ENCODE peak calls at places on chromosome 22, in ten cellular contexts. One of them, this sample, is unnamed.

GRCh38 chr22:24894220-24894975 is 52.1 kb downstream of the LHFPL7 start:
- DNase-seq in sigmoid colon: peak; percentile 93
- DNase-seq in testis: peak; percentile 63
- DNase-seq in Peyer's patch: no peak
- DNase-seq in neuronal stem cell: no peak
- DNase-seq in MM.1S: peak; percentile 83
- DNase-seq in fibroblast of lung: peak; percentile 97
- DNase-seq in tibial nerve: peak; percentile 75
- DNase-seq in astrocyte: peak; percentile 96
- DNase-seq in CD4-positive, CD25-positive, alpha-beta regulatory T cell: no peak
- DNase-seq in this sample: no peak

GRCh38 chr22:39434721-39435120 is 22.1 kb upstream of the MGAT3 start:
- DNase-seq in sigmoid colon: no peak
- DNase-seq in testis: no peak
- DNase-seq in Peyer's patch: no peak
- DNase-seq in neuronal stem cell: no peak
- DNase-seq in MM.1S: no peak
- DNase-seq in fibroblast of lung: no peak
- DNase-seq in tibial nerve: no peak
- DNase-seq in astrocyte: no peak
- DNase-seq in CD4-positive, CD25-positive, alpha-beta regulatory T cell: no peak
- DNase-seq in this sample: no peak

GRCh38 chr22:23183107-23183698 is 2.9 kb downstream of the BCR start:
- DNase-seq in sigmoid colon: no peak
- DNase-seq in testis: peak; percentile 81
- DNase-seq in Peyer's patch: no peak
- DNase-seq in neuronal stem cell: peak; percentile 74
- DNase-seq in MM.1S: peak; percentile 43
- DNase-seq in fibroblast of lung: peak; percentile 59
- DNase-seq in tibial nerve: peak; percentile 63
- DNase-seq in astrocyte: peak; percentile 63
- DNase-seq in CD4-positive, CD25-positive, alpha-beta regulatory T cell: no peak
- DNase-seq in this sample: no peak

GRCh38 chr22:43004362-43005035 is 10.4 kb downstream of the PACSIN2 start:
- DNase-seq in sigmoid colon: no peak
- DNase-seq in testis: no peak
- DNase-seq in Peyer's patch: no peak
- DNase-seq in neuronal stem cell: no peak
- DNase-seq in MM.1S: no peak
- DNase-seq in fibroblast of lung: peak; percentile 68
- DNase-seq in tibial nerve: no peak
- DNase-seq in astrocyte: peak; percentile 77
- DNase-seq in CD4-positive, CD25-positive, alpha-beta regulatory T cell: no peak
- DNase-seq in this sample: no peak

GRCh38 chr22:17772963-17773605 is 1.2 kb downstream of the BID start:
- DNase-seq in sigmoid colon: peak; percentile 67
- DNase-seq in testis: no peak
- DNase-seq in Peyer's patch: no peak
- DNase-seq in neuronal stem cell: no peak
- DNase-seq in MM.1S: no peak
- DNase-seq in fibroblast of lung: no peak
- DNase-seq in tibial nerve: no peak
- DNase-seq in astrocyte: peak; percentile 51
- DNase-seq in CD4-positive, CD25-positive, alpha-beta regulatory T cell: no peak
- DNase-seq in this sample: no peak

GRCh38 chr22:49253656-49254055 is 574.0 kb downstream of the BRD1 start:
- DNase-seq in sigmoid colon: no peak
- DNase-seq in testis: no peak
- DNase-seq in Peyer's patch: no peak
- DNase-seq in neuronal stem cell: no peak
- DNase-seq in MM.1S: no peak
- DNase-seq in fibroblast of lung: no peak
- DNase-seq in tibial nerve: no peak
- DNase-seq in astrocyte: no peak
- DNase-seq in CD4-positive, CD25-positive, alpha-beta regulatory T cell: no peak
- DNase-seq in this sample: no peak

GRCh38 chr22:35065796-35066218 is at the start of gene ISX:
- DNase-seq in sigmoid colon: no peak
- DNase-seq in testis: no peak
- DNase-seq in Peyer's patch: no peak
- DNase-seq in neuronal stem cell: no peak
- DNase-seq in MM.1S: no peak
- DNase-seq in fibroblast of lung: no peak
- DNase-seq in tibial nerve: no peak
- DNase-seq in astrocyte: no peak
- DNase-seq in CD4-positive, CD25-positive, alpha-beta regulatory T cell: no peak
- DNase-seq in this sample: no peak

GRCh38 chr22:43186272-43187170 is at the start of gene TTLL12:
- DNase-seq in sigmoid colon: peak; percentile 75
- DNase-seq in testis: peak; percentile 54
- DNase-seq in Peyer's patch: peak; percentile 48
- DNase-seq in neuronal stem cell: peak; percentile 70
- DNase-seq in MM.1S: peak; percentile 59
- DNase-seq in fibroblast of lung: peak; percentile 36
- DNase-seq in tibial nerve: no peak
- DNase-seq in astrocyte: no peak
- DNase-seq in CD4-positive, CD25-positive, alpha-beta regulatory T cell: peak; percentile 61
- DNase-seq in this sample: peak; percentile 57

GRCh38 chr22:21652010-21652546 is 10.0 kb downstream of the SDF2L1 start:
- DNase-seq in sigmoid colon: peak; percentile 94
- DNase-seq in testis: peak; percentile 95
- DNase-seq in Peyer's patch: peak; percentile 88
- DNase-seq in neuronal stem cell: peak; percentile 91
- DNase-seq in MM.1S: peak; percentile 90
- DNase-seq in fibroblast of lung: peak; percentile 83
- DNase-seq in tibial nerve: peak; percentile 87
- DNase-seq in astrocyte: peak; percentile 71
- DNase-seq in CD4-positive, CD25-positive, alpha-beta regulatory T cell: peak; percentile 79
- DNase-seq in this sample: peak; percentile 79

GRCh38 chr22:49345896-49346295 is 481.8 kb downstream of the BRD1 start:
- DNase-seq in sigmoid colon: no peak
- DNase-seq in testis: no peak
- DNase-seq in Peyer's patch: no peak
- DNase-seq in neuronal stem cell: no peak
- DNase-seq in MM.1S: no peak
- DNase-seq in fibroblast of lung: no peak
- DNase-seq in tibial nerve: no peak
- DNase-seq in astrocyte: no peak
- DNase-seq in CD4-positive, CD25-positive, alpha-beta regulatory T cell: no peak
- DNase-seq in this sample: no peak

GRCh38 chr22:17536269-17536668 is 27.0 kb upstream of the SLC25A18 start:
- DNase-seq in sigmoid colon: no peak
- DNase-seq in testis: no peak
- DNase-seq in Peyer's patch: no peak
- DNase-seq in neuronal stem cell: no peak
- DNase-seq in MM.1S: no peak
- DNase-seq in fibroblast of lung: no peak
- DNase-seq in tibial nerve: no peak
- DNase-seq in astrocyte: peak; percentile 17
- DNase-seq in CD4-positive, CD25-positive, alpha-beta regulatory T cell: no peak
- DNase-seq in this sample: no peak

GRCh38 chr22:49673048-49673447 is 154.6 kb downstream of the BRD1 start:
- DNase-seq in sigmoid colon: no peak
- DNase-seq in testis: no peak
- DNase-seq in Peyer's patch: no peak
- DNase-seq in neuronal stem cell: no peak
- DNase-seq in MM.1S: no peak
- DNase-seq in fibroblast of lung: no peak
- DNase-seq in tibial nerve: no peak
- DNase-seq in astrocyte: no peak
- DNase-seq in CD4-positive, CD25-positive, alpha-beta regulatory T cell: no peak
- DNase-seq in this sample: no peak

GRCh38 chr22:31952094-31952401 is 7.7 kb downstream of the YWHAH start:
- DNase-seq in sigmoid colon: no peak
- DNase-seq in testis: no peak
- DNase-seq in Peyer's patch: no peak
- DNase-seq in neuronal stem cell: no peak
- DNase-seq in MM.1S: no peak
- DNase-seq in fibroblast of lung: no peak
- DNase-seq in tibial nerve: no peak
- DNase-seq in astrocyte: no peak
- DNase-seq in CD4-positive, CD25-positive, alpha-beta regulatory T cell: no peak
- DNase-seq in this sample: no peak

GRCh38 chr22:19139001-19139356 is 5.5 kb downstream of the ESS2 start:
- DNase-seq in sigmoid colon: no peak
- DNase-seq in testis: no peak
- DNase-seq in Peyer's patch: no peak
- DNase-seq in neuronal stem cell: no peak
- DNase-seq in MM.1S: no peak
- DNase-seq in fibroblast of lung: no peak
- DNase-seq in tibial nerve: no peak
- DNase-seq in astrocyte: no peak
- DNase-seq in CD4-positive, CD25-positive, alpha-beta regulatory T cell: no peak
- DNase-seq in this sample: no peak

GRCh38 chr22:42856179-42856864 is 751 bp downstream of the ARFGAP3 start:
- DNase-seq in sigmoid colon: peak; percentile 82
- DNase-seq in testis: peak; percentile 69
- DNase-seq in Peyer's patch: peak; percentile 37
- DNase-seq in neuronal stem cell: peak; percentile 15
- DNase-seq in MM.1S: peak; percentile 31
- DNase-seq in fibroblast of lung: peak; percentile 36
- DNase-seq in tibial nerve: peak; percentile 33
- DNase-seq in astrocyte: no peak
- DNase-seq in CD4-positive, CD25-positive, alpha-beta regulatory T cell: peak; percentile 64
- DNase-seq in this sample: no peak

GRCh38 chr22:20519558-20519957 is 12.1 kb downstream of the MED15 start:
- DNase-seq in sigmoid colon: no peak
- DNase-seq in testis: no peak
- DNase-seq in Peyer's patch: no peak
- DNase-seq in neuronal stem cell: no peak
- DNase-seq in MM.1S: no peak
- DNase-seq in fibroblast of lung: no peak
- DNase-seq in tibial nerve: no peak
- DNase-seq in astrocyte: no peak
- DNase-seq in CD4-positive, CD25-positive, alpha-beta regulatory T cell: no peak
- DNase-seq in this sample: no peak
- H3K4me1 ChIP-seq in sigmoid colon: peaks cover 56% of the 10 kb centered on the region
- H3K4me1 ChIP-seq in testis: peaks cover 6% of the 10 kb centered on the region
- H3K4me1 ChIP-seq in Peyer's patch: no peaks in the 10 kb centered on the region
- H3K4me1 ChIP-seq in neuronal stem cell: peaks cover 2% of the 10 kb centered on the region
- H3K4me1 ChIP-seq in MM.1S: peaks cover 9% of the 10 kb centered on the region
- H3K4me1 ChIP-seq in fibroblast of lung: peaks cover 34% of the 10 kb centered on the region
- H3K4me1 ChIP-seq in tibial nerve: peaks cover 16% of the 10 kb centered on the region
- H3K4me1 ChIP-seq in astrocyte: peaks cover 54% of the 10 kb centered on the region
- H3K4me1 ChIP-seq in CD4-positive, CD25-positive, alpha-beta regulatory T cell: peaks cover 76% of the 10 kb centered on the region
- H3K4me1 ChIP-seq in this sample: peaks cover 79% of the 10 kb centered on the region

GRCh38 chr22:37630839-37631435 is 8.5 kb upstream of the SH3BP1 start:
- DNase-seq in sigmoid colon: peak; percentile 64
- DNase-seq in testis: no peak
- DNase-seq in Peyer's patch: no peak
- DNase-seq in neuronal stem cell: no peak
- DNase-seq in MM.1S: no peak
- DNase-seq in fibroblast of lung: no peak
- DNase-seq in tibial nerve: no peak
- DNase-seq in astrocyte: no peak
- DNase-seq in CD4-positive, CD25-positive, alpha-beta regulatory T cell: no peak
- DNase-seq in this sample: no peak

GRCh38 chr22:37629928-37630327 is 9.5 kb upstream of the SH3BP1 start:
- DNase-seq in sigmoid colon: no peak
- DNase-seq in testis: no peak
- DNase-seq in Peyer's patch: no peak
- DNase-seq in neuronal stem cell: no peak
- DNase-seq in MM.1S: no peak
- DNase-seq in fibroblast of lung: no peak
- DNase-seq in tibial nerve: no peak
- DNase-seq in astrocyte: no peak
- DNase-seq in CD4-positive, CD25-positive, alpha-beta regulatory T cell: no peak
- DNase-seq in this sample: no peak

GRCh38 chr22:37627091-37627490 is 12.4 kb upstream of the SH3BP1 start:
- DNase-seq in sigmoid colon: no peak
- DNase-seq in testis: no peak
- DNase-seq in Peyer's patch: no peak
- DNase-seq in neuronal stem cell: no peak
- DNase-seq in MM.1S: no peak
- DNase-seq in fibroblast of lung: no peak
- DNase-seq in tibial nerve: no peak
- DNase-seq in astrocyte: no peak
- DNase-seq in CD4-positive, CD25-positive, alpha-beta regulatory T cell: no peak
- DNase-seq in this sample: no peak

GRCh38 chr22:37627545-37627944 is 11.9 kb upstream of the SH3BP1 start:
- DNase-seq in sigmoid colon: no peak
- DNase-seq in testis: no peak
- DNase-seq in Peyer's patch: peak; percentile 85
- DNase-seq in neuronal stem cell: no peak
- DNase-seq in MM.1S: peak; percentile 55
- DNase-seq in fibroblast of lung: no peak
- DNase-seq in tibial nerve: no peak
- DNase-seq in astrocyte: no peak
- DNase-seq in CD4-positive, CD25-positive, alpha-beta regulatory T cell: peak; percentile 61
- DNase-seq in this sample: peak; percentile 74

DNA sequence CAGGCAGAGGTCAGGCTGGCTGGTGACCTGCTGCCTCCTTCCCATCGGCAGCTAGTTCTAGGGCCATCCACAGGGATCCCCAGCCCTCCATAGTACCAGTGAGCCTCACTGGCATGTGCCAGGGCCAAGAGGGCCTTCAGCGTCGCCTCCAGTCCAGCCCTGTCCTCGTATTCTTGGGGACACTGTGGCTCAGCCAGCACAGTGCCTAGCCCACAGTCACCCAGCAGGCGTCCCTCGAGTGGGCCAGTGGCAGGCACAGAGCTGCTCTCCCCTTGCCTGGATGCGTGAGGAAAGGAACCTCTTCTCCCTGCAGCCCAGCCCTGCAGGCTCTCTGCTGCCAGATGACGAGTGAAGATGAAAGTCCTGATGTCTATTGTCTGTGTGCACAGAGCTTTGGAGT is 10.6 kb upstream of the SH3BP1 start:
- DNase-seq in sigmoid colon: no peak
- DNase-seq in testis: no peak
- DNase-seq in Peyer's patch: no peak
- DNase-seq in neuronal stem cell: no peak
- DNase-seq in MM.1S: no peak
- DNase-seq in fibroblast of lung: no peak
- DNase-seq in tibial nerve: no peak
- DNase-seq in astrocyte: no peak
- DNase-seq in CD4-positive, CD25-positive, alpha-beta regulatory T cell: no peak
- DNase-seq in this sample: no peak
- H3K27ac ChIP-seq in sigmoid colon: no peak overlapping the region
- H3K27ac ChIP-seq in testis: no peak overlapping the region
- H3K27ac ChIP-seq in Peyer's patch: no peak overlapping the region
- H3K27ac ChIP-seq in neuronal stem cell: no peak overlapping the region
- H3K27ac ChIP-seq in MM.1S: no peak overlapping the region
- H3K27ac ChIP-seq in fibroblast of lung: no peak overlapping the region
- H3K27ac ChIP-seq in tibial nerve: no peak overlapping the region
- H3K27ac ChIP-seq in astrocyte: no peak overlapping the region
- H3K27ac ChIP-seq in CD4-positive, CD25-positive, alpha-beta regulatory T cell: no peak overlapping the region
- H3K27ac ChIP-seq in this sample: peak overlapping the region; percentile 27

GRCh38 chr22:26508148-26508547 is 4.1 kb downstream of the TFIP11 start:
- DNase-seq in sigmoid colon: no peak
- DNase-seq in testis: no peak
- DNase-seq in Peyer's patch: no peak
- DNase-seq in neuronal stem cell: no peak
- DNase-seq in MM.1S: no peak
- DNase-seq in fibroblast of lung: no peak
- DNase-seq in tibial nerve: no peak
- DNase-seq in astrocyte: no peak
- DNase-seq in CD4-positive, CD25-positive, alpha-beta regulatory T cell: no peak
- DNase-seq in this sample: no peak
- H3K36me3 ChIP-seq in sigmoid colon: peaks cover 49% of the 10 kb centered on the region
- H3K36me3 ChIP-seq in testis: no peaks in the 10 kb centered on the region
- H3K36me3 ChIP-seq in Peyer's patch: peaks cover 72% of the 10 kb centered on the region
- H3K36me3 ChIP-seq in neuronal stem cell: peaks cover 75% of the 10 kb centered on the region
- H3K36me3 ChIP-seq in MM.1S: peaks cover 8% of the 10 kb centered on the region
- H3K36me3 ChIP-seq in fibroblast of lung: peaks cover 21% of the 10 kb centered on the region
- H3K36me3 ChIP-seq in tibial nerve: peaks cover 76% of the 10 kb centered on the region
- H3K36me3 ChIP-seq in astrocyte: peaks cover 46% of the 10 kb centered on the region
- H3K36me3 ChIP-seq in CD4-positive, CD25-positive, alpha-beta regulatory T cell: peaks cover 64% of the 10 kb centered on the region
- H3K36me3 ChIP-seq in this sample: peaks cover 60% of the 10 kb centered on the region

GRCh38 chr22:32996702-32997101 is 61.5 kb downstream of the SYN3 start:
- DNase-seq in sigmoid colon: peak; percentile 88
- DNase-seq in testis: peak; percentile 34
- DNase-seq in Peyer's patch: no peak
- DNase-seq in neuronal stem cell: no peak
- DNase-seq in MM.1S: no peak
- DNase-seq in fibroblast of lung: no peak
- DNase-seq in tibial nerve: peak; percentile 76
- DNase-seq in astrocyte: no peak
- DNase-seq in CD4-positive, CD25-positive, alpha-beta regulatory T cell: no peak
- DNase-seq in this sample: no peak
- H3K4me1 ChIP-seq in sigmoid colon: peaks cover 6% of the 10 kb centered on the region
- H3K4me1 ChIP-seq in testis: peaks cover 10% of the 10 kb centered on the region
- H3K4me1 ChIP-seq in Peyer's patch: no peaks in the 10 kb centered on the region
- H3K4me1 ChIP-seq in neuronal stem cell: peaks cover 26% of the 10 kb centered on the region
- H3K4me1 ChIP-seq in MM.1S: no peaks in the 10 kb centered on the region
- H3K4me1 ChIP-seq in fibroblast of lung: no peaks in the 10 kb centered on the region
- H3K4me1 ChIP-seq in tibial nerve: peaks cover 18% of the 10 kb centered on the region
- H3K4me1 ChIP-seq in astrocyte: peaks cover 4% of the 10 kb centered on the region
- H3K4me1 ChIP-seq in CD4-positive, CD25-positive, alpha-beta regulatory T cell: no peaks in the 10 kb centered on the region
- H3K4me1 ChIP-seq in this sample: no peaks in the 10 kb centered on the region

This sample was measured in CD4-positive, alpha-beta memory T cell.